ENCODE peak calls at places on chromosomes 13 and 19, in four cellular contexts. Q is endodermal cell, J is PC-9, M is H1. S is an unnamed sample.

GRCh38 chr19:17090501-17091074 is 15.0 kb downstream of the MYO9B start:
- DNase-seq in M (no peak), Q (no peak), J (no peak), S (no peak)

GRCh38 chr19:29429021-29429420 is 96.8 kb upstream of the VSTM2B start:
- DNase-seq in Q (no peak), J (no peak), M (no peak), S (no peak)

GRCh38 chr19:13001502-13002388 is 6.5 kb downstream of the NFIX start:
- DNase-seq in M (no peak), Q (no peak), J (no peak), S (no peak)

GRCh38 chr19:43464089-43464775 is 1.2 kb downstream of the LYPD3 start:
- DNase-seq in M (no peak), J (no peak), Q (no peak), S (no peak)

GRCh38 chr19:16821081-16821480 is 8.1 kb upstream of the SIN3B start:
- DNase-seq in J (peak), Q (no peak), M (no peak), S (peak)

GRCh38 chr13:51628059-51628852 is 44.0 kb downstream of the WDFY2 start:
- DNase-seq in M (no peak), Q (no peak), J (no peak), S (no peak)

GRCh38 chr19:19110410-19111137 is 27.7 kb downstream of the TMEM161A start:
- DNase-seq in Q (peak), J (no peak), M (no peak), S (no peak)

GRCh38 chr19:47124937-47125668 is 5.5 kb upstream of the SAE1 start:
- DNase-seq in M (no peak), J (peak), Q (peak), S (no peak)

GRCh38 chr19:50723735-50724521 is 764 bp downstream of the CLEC11A start:
- DNase-seq in M (no peak), Q (no peak), J (no peak), S (no peak)

GRCh38 chr13:92175330-92175729 is 776.9 kb downstream of the GPC5 start:
- DNase-seq in M (no peak), J (no peak), Q (peak), S (no peak)

GRCh38 chr13:96834626-96835025 is 159.7 kb downstream of the OXGR1 start:
- DNase-seq in Q (no peak), J (no peak), M (no peak), S (no peak)

GRCh38 chr13:97279913-97280312 is 57.8 kb downstream of the MBNL2 start:
- DNase-seq in M (no peak), J (no peak), Q (no peak), S (no peak)

GRCh38 chr13:51818771-51819511 is 15.0 kb upstream of the DHRS12 start:
- DNase-seq in J (no peak), M (no peak), Q (no peak), S (no peak)

GRCh38 chr13:40629678-40630384 is 36.6 kb downstream of the FOXO1 start:
- DNase-seq in Q (no peak), J (no peak), M (no peak), S (no peak)

GRCh38 chr13:95197548-95197947 is 103.7 kb downstream of the ABCC4 start:
- DNase-seq in M (no peak), J (no peak), Q (no peak), S (no peak)

GRCh38 chr13:32142956-32143375 is 111.4 kb downstream of the FRY start:
- DNase-seq in M (peak), J (peak), Q (peak), S (no peak)

DNA sequence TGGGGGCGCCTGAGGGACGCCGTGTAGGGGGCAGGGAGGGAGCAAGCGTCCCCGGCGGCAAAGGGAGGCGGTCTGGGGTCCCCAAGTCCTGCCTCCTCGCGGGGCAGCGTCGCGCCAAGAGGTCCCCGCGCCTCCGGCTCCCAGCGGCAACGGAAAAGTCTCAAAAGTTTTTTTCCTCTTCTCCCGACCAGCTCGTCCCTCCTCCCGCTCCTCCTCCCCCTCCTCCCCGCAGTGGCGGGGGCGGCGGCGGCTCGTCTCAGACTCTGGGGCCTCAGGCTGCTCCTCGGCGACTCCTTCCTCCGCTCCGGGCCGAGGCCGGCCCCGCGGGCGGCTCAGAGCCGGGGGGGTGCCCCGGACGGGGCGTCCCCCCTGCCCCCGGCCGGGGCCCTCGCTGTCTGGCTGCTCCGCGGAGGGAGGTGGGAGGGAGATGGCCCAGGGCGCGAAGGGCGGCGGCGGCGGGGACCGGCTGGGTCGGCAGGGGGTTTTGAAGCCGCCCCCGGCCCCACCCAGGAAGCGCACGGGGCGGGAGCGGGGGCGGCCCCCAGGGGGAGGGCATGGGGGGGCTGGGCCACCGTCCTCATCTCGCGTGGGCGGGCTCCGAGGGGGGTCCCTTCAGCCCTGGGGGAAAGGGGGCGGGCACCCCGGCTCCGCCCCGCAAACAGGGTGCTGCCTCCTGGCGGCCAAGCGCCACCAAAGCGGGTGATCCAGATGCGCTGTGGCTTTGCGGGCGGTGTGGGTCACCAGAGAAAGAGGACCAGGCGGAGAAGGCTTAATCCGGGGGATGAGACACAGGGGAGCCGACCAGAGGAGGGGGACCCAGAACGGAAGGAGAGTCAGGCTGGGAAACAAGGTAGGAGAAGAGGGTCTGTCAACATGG is at the start of gene TGFB1:
- DNase-seq in J (peak), M (no peak), Q (peak), S (no peak)
- H3K27ac ChIP-seq in J (no peak), M (no peak), Q (no peak), S (peak)

GRCh38 chr13:37878496-37878895 is 8.9 kb upstream of the TRPC4 start:
- DNase-seq in M (no peak), J (no peak), Q (no peak), S (no peak)
- H3K27ac ChIP-seq in M (no peak), J (no peak), Q (no peak), S (no peak)

GRCh38 chr13:44874176-44874575 is 115.1 kb downstream of the NUFIP1 start:
- DNase-seq in J (no peak), M (no peak), Q (no peak), S (no peak)
- H3K27ac ChIP-seq in J (no peak), M (no peak), Q (no peak), S (no peak)

DNA sequence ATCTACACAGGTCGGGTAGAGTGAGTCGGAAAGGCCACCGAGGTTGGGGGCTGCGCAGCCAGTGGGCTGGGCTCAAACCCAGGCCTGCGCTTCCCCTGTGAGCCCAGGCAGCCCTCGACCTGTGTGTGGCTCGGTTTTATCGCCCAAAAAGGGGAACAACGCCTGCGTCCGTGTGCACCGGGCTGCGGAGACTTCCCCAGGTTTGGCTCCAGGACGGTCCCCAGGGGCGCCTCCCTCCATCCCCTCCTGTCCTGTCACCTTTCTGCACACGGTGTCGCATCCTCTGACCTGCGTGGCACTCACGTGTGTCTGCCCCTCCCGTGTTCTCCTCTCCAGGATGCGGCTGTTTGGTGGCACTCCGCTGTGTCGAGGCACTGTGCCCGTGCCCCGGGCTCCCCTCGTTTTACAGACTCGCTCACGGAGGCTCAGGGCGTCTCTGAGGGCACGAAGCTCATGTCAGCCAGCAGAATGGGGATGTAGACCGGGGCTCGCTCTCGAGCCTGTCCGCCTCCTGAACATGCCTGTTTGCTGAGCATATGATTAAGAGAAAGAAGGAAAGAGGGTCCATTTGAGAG is 25.9 kb downstream of the MCF2L start:
- DNase-seq in J (no peak), M (no peak), Q (no peak), S (no peak)
- H3K27ac ChIP-seq in J (no peak), M (no peak), Q (no peak), S (no peak)

GRCh38 chr19:4068058-4068966 is 1.6 kb upstream of the ZBTB7A start:
- DNase-seq in Q (peak), M (no peak), J (no peak), S (no peak)
- H3K27ac ChIP-seq in Q (no peak), M (no peak), J (no peak), S (no peak)

GRCh38 chr13:35979378-35979911 is 151.7 kb downstream of the DCLK1 start:
- DNase-seq in M (no peak), Q (no peak), J (no peak), S (no peak)
- H3K27ac ChIP-seq in M (no peak), Q (no peak), J (no peak), S (peak)

GRCh38 chr19:39423258-39424086 is 11.0 kb downstream of the PLEKHG2 start:
- DNase-seq in Q (no peak), M (no peak), J (no peak), S (no peak)
- H3K27ac ChIP-seq in Q (no peak), M (no peak), J (no peak), S (no peak)